ENCODE peak calls at places on chromosomes 12 and 14, in six cellular contexts. C is MM.1S, I is lung, O is fibroblast of lung, W is pancreas, Q is endothelial cell of umbilical vein. G is an unnamed sample.

GRCh38 chr12:120186654-120187053 is 7.9 kb downstream of the GCN1 start:
- DNase-seq in C (no peak), I (no peak), O (no peak), W (no peak), Q (no peak), G (no peak)

GRCh38 chr12:77049767-77050353 is 15.5 kb downstream of the E2F7 start:
- DNase-seq in C (peak; percentile 77), I (no peak), O (peak; percentile 66), W (no peak), Q (peak; percentile 78), G (peak; percentile 74)

GRCh38 chr12:95605875-95606274 is 54.6 kb upstream of the USP44 start:
- DNase-seq in C (no peak), I (no peak), O (peak; percentile 41), W (no peak), Q (peak; percentile 97), G (no peak)

GRCh38 chr14:104696671-104697316 is 7.4 kb downstream of the INF2 start:
- DNase-seq in C (no peak), I (no peak), O (no peak), W (no peak), Q (no peak), G (no peak)

GRCh38 chr12:52441320-52441911 is 7.2 kb upstream of the KRT75 start:
- DNase-seq in C (no peak), I (no peak), O (peak; percentile 87), W (no peak), Q (no peak), G (peak; percentile 52)

GRCh38 chr12:81644503-81644902 is 114.6 kb downstream of the PPFIA2 start:
- DNase-seq in C (peak; percentile 52), I (no peak), O (peak; percentile 44), W (no peak), Q (peak; percentile 41), G (peak; percentile 39)

GRCh38 chr12:49623142-49623899 is at the start of gene PRPF40B:
- DNase-seq in C (peak; percentile 87), I (peak; percentile 85), O (peak; percentile 77), W (peak; percentile 95), Q (peak; percentile 75), G (peak; percentile 87)

GRCh38 chr12:103169-103981 is 36.8 kb downstream of the IQSEC3 start:
- DNase-seq in C (no peak), I (no peak), O (no peak), W (no peak), Q (no peak), G (no peak)

GRCh38 chr12:106106892-106107291 is 31.9 kb downstream of the NUAK1 start:
- DNase-seq in C (no peak), I (no peak), O (peak; percentile 66), W (no peak), Q (peak; percentile 68), G (no peak)

GRCh38 chr12:89571481-89572190 is 45.8 kb upstream of the POC1B start:
- DNase-seq in C (no peak), I (no peak), O (peak; percentile 32), W (no peak), Q (no peak), G (no peak)

GRCh38 chr12:70268972-70269371 is 25.7 kb downstream of the CNOT2 start:
- DNase-seq in C (no peak), I (no peak), O (no peak), W (no peak), Q (no peak), G (no peak)

GRCh38 chr14:100382106-100382455 is 58.9 kb downstream of the SLC25A47 start:
- DNase-seq in C (no peak), I (no peak), O (no peak), W (no peak), Q (no peak), G (no peak)

GRCh38 chr14:49745191-49745590 is 22.8 kb upstream of the KLHDC2 start:
- DNase-seq in C (no peak), I (no peak), O (no peak), W (no peak), Q (no peak), G (peak; percentile 58)

GRCh38 chr12:53300187-53300586 is 692 bp downstream of the MYG1 start:
- DNase-seq in C (no peak), I (no peak), O (peak; percentile 63), W (no peak), Q (peak; percentile 9), G (no peak)

GRCh38 chr14:82879949-82880535 is 1346.4 kb upstream of the SEL1L start:
- DNase-seq in C (no peak), I (no peak), O (no peak), W (no peak), Q (no peak), G (no peak)

GRCh38 chr12:130646690-130647089 is 69.4 kb downstream of the RIMBP2 start:
- DNase-seq in C (no peak), I (no peak), O (no peak), W (no peak), Q (no peak), G (no peak)

GRCh38 chr14:105267820-105268548 is 19.7 kb downstream of the BTBD6 start:
- DNase-seq in C (no peak), I (no peak), O (peak; percentile 33), W (no peak), Q (no peak), G (peak; percentile 19)

GRCh38 chr14:26389646-26390508 is 208.0 kb downstream of the NOVA1 start:
- DNase-seq in C (no peak), I (no peak), O (peak; percentile 62), W (no peak), Q (no peak), G (no peak)

DNA sequence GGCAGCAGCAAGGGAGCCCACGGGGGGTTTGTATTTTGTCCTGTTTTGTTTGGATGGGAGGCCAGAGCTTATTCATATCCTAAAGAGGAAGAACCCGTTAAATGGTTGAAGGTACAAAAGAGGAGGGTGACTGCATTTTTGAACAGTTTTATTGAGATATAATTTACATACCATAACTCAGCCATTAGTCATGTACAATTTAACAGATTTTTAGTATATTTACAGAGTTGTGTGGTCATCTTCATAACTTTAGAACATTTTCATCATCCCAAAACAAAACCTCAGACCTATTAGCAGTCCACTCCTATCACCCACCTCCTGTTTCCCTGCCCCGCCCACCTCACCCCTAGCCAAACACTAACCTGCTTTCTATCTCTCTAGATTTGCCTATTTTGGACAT is 12.6 kb downstream of the NRDE2 start:
- DNase-seq in C (no peak), I (no peak), O (no peak), W (no peak), Q (no peak), G (no peak)
- H3K4me1 ChIP-seq in C (no peaks in the 10 kb centered on the region), I (no peaks in the 10 kb centered on the region), O (no peaks in the 10 kb centered on the region), W (no peaks in the 10 kb centered on the region), Q (no peaks in the 10 kb centered on the region), G (no peaks in the 10 kb centered on the region)

DNA sequence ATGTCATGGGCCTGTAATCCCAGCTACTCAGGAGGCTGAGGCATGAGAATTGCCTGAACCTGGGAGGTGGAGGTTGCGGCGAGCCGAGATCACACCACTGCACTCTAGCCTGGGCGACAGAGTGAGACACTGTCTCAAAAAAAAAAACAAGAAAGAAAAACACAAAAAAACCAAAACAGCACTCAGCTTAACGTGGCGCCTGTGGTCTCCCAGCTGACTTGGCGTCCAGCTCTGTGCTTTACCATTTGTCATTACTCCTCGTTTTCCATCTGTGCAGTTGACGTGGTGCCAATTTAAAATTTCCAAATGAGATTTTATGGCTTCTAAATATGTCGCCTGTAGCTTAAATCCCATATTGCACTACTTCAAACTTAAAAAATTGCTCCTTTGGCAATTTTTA is 2.0 kb downstream of the MGP start:
- DNase-seq in C (no peak), I (no peak), O (no peak), W (no peak), Q (no peak), G (no peak)
- H3K27ac ChIP-seq in C (no peak overlapping the region), I (no peak overlapping the region), O (no peak overlapping the region), W (no peak overlapping the region), Q (no peak overlapping the region), G (no peak overlapping the region)

GRCh38 chr12:57752668-57753000 is 524 bp upstream of the CDK4 start:
- DNase-seq in C (no peak), I (no peak), O (no peak), W (no peak), Q (no peak), G (no peak)
- H3K4me1 ChIP-seq in C (peaks cover 31% of the 10 kb centered on the region), I (peaks cover 16% of the 10 kb centered on the region), O (peaks cover 4% of the 10 kb centered on the region), W (peaks cover 14% of the 10 kb centered on the region), Q (peaks cover 17% of the 10 kb centered on the region), G (peaks cover 2% of the 10 kb centered on the region)

GRCh38 chr12:64086946-64087345 is 135.2 kb downstream of the KICS2 start:
- DNase-seq in C (no peak), I (no peak), O (no peak), W (no peak), Q (no peak), G (no peak)
- H3K27ac ChIP-seq in C (no peak overlapping the region), I (peak overlapping the region; percentile 56), O (peak overlapping the region; percentile 98), W (no peak overlapping the region), Q (no peak overlapping the region), G (no peak overlapping the region)

G was measured in small intestine.